ENCODE peak calls at places on chromosomes 6 and 20, in four cellular contexts. X is GM13977, I is sigmoid colon, J is neural crest cell. Z is an unnamed sample.

GRCh38 chr6:169967687-169968086 is 216.3 kb downstream of the ERMARD start:
- DNase-seq in X (no peak), I (no peak), J (no peak), Z (no peak)

GRCh38 chr20:59363094-59363493 is 62.7 kb downstream of the EDN3 start:
- DNase-seq in X (no peak), I (no peak), J (no peak), Z (no peak)

GRCh38 chr6:12421596-12421995 is 131.4 kb downstream of the EDN1 start:
- DNase-seq in X (no peak), I (no peak), J (no peak), Z (no peak)

GRCh38 chr6:142925575-142926110 is 19.3 kb downstream of the HIVEP2 start:
- DNase-seq in X (no peak), I (no peak), J (no peak), Z (no peak)

GRCh38 chr20:49099011-49099410 is 52.9 kb downstream of the CSE1L start:
- DNase-seq in X (no peak), I (no peak), J (no peak), Z (no peak)

GRCh38 chr6:11788043-11788442 is 9.4 kb upstream of the ADTRP start:
- DNase-seq in X (no peak), I (no peak), J (no peak), Z (no peak)

GRCh38 chr6:125574604-125575003 is 174.8 kb upstream of the HEY2 start:
- DNase-seq in X (no peak), I (no peak), J (no peak), Z (no peak)

GRCh38 chr6:133894795-133895401 is 6.0 kb downstream of the TCF21 start:
- DNase-seq in X (no peak), I (peak), J (no peak), Z (no peak)

GRCh38 chr6:78538002-78538401 is 329.3 kb upstream of the IRAK1BP1 start:
- DNase-seq in X (no peak), I (no peak), J (no peak), Z (no peak)

GRCh38 chr20:50649587-50649986 is 41.8 kb downstream of the RIPOR3 start:
- DNase-seq in X (no peak), I (no peak), J (no peak), Z (no peak)

GRCh38 chr6:47700051-47700450 is 1.7 kb downstream of the ADGRF4 start:
- DNase-seq in X (no peak), I (no peak), J (no peak), Z (no peak)

GRCh38 chr6:22392711-22393110 is 95.9 kb upstream of the PRL start:
- DNase-seq in X (no peak), I (no peak), J (no peak), Z (no peak)

GRCh38 chr20:21048841-21049273 is 57.3 kb downstream of the LINC00237 start:
- DNase-seq in X (peak), I (no peak), J (peak), Z (peak)

GRCh38 chr20:10332656-10333421 is 101.2 kb downstream of the MKKS start:
- DNase-seq in X (no peak), I (no peak), J (no peak), Z (no peak)

GRCh38 chr6:38997128-38997761 is 51.3 kb upstream of the GLP1R start:
- DNase-seq in X (peak), I (no peak), J (peak), Z (no peak)

GRCh38 chr6:41536884-41537347 is 9.3 kb upstream of the FOXP4 start:
- DNase-seq in X (no peak), I (no peak), J (no peak), Z (peak)

GRCh38 chr20:14712302-14712739 is 374.9 kb upstream of the FLRT3 start:
- DNase-seq in X (no peak), I (no peak), J (no peak), Z (no peak)

GRCh38 chr20:3563548-3564177 is 92.8 kb downstream of the ATRN start:
- DNase-seq in X (peak), I (no peak), J (no peak), Z (no peak)

GRCh38 chr6:39344821-39345280 is 22.3 kb upstream of the KCNK16 start:
- DNase-seq in X (no peak), I (no peak), J (no peak), Z (no peak)

GRCh38 chr20:4455301-4455701 is 266.4 kb upstream of the PRND start:
- DNase-seq in X (no peak), I (no peak), J (no peak), Z (no peak)

GRCh38 chr6:12008366-12009179 is 3.5 kb upstream of the HIVEP1 start:
- DNase-seq in X (peak), I (peak), J (peak), Z (peak)

GRCh38 chr6:162973141-162973872 is 245.5 kb downstream of the PACRG start:
- DNase-seq in X (no peak), I (no peak), J (no peak), Z (no peak)

GRCh38 chr6:30159988-30160387 is 1.0 kb downstream of the TRIM10 start:
- DNase-seq in X (no peak), I (no peak), J (no peak), Z (no peak)

GRCh38 chr6:38310061-38310460 is 329.7 kb downstream of the BTBD9 start:
- DNase-seq in X (no peak), I (no peak), J (no peak), Z (no peak)

GRCh38 chr6:142945446-142946180 is 637 bp upstream of the HIVEP2 start:
- DNase-seq in X (peak), I (no peak), J (peak), Z (peak)

GRCh38 chr6:145561095-145561820 is 174.1 kb downstream of the EPM2A start:
- DNase-seq in X (no peak), I (no peak), J (no peak), Z (no peak)